ENCODE peak calls at places on chromosome 6, in six cellular contexts. M, J, X, Z, D and R are unnamed samples.

GRCh38 chr6:99185525-99185924 is 163.9 kb downstream of the FAXC start:
- DNase-seq in M (no peak), J (no peak), X (no peak), Z (no peak), D (no peak), R (no peak)

GRCh38 chr6:75223461-75223860 is 17.6 kb upstream of the COL12A1 start:
- DNase-seq in M (no peak), J (peak), X (no peak), Z (no peak), D (no peak), R (peak)

GRCh38 chr6:138371720-138372119 is 6.0 kb upstream of the SMIM28 start:
- DNase-seq in M (no peak), J (peak), X (no peak), Z (no peak), D (peak), R (peak)

GRCh38 chr6:16712931-16713484 is 48.3 kb downstream of the ATXN1 start:
- DNase-seq in M (no peak), J (peak), X (no peak), Z (no peak), D (peak), R (peak)

GRCh38 chr6:90478278-90478677 is 108.6 kb downstream of the MAP3K7 start:
- DNase-seq in M (no peak), J (no peak), X (no peak), Z (no peak), D (no peak), R (no peak)

GRCh38 chr6:41940759-41941279 is 789 bp downstream of the CCND3 start:
- DNase-seq in M (no peak), J (peak), X (peak), Z (no peak), D (peak), R (peak)

GRCh38 chr6:38266921-38267354 is 372.8 kb downstream of the BTBD9 start:
- DNase-seq in M (no peak), J (peak), X (no peak), Z (no peak), D (no peak), R (no peak)

GRCh38 chr6:88251261-88251660 is 85.1 kb upstream of the CNR1 start:
- DNase-seq in M (no peak), J (no peak), X (no peak), Z (no peak), D (no peak), R (no peak)

GRCh38 chr6:33861722-33862121 is 57.9 kb upstream of the MLN start:
- DNase-seq in M (no peak), J (no peak), X (no peak), Z (no peak), D (no peak), R (no peak)

GRCh38 chr6:42431877-42432276 is 19.8 kb downstream of the TRERF1 start:
- DNase-seq in M (no peak), J (no peak), X (no peak), Z (no peak), D (no peak), R (no peak)

GRCh38 chr6:134057478-134057877 is 5.1 kb upstream of the SLC2A12 start:
- DNase-seq in M (no peak), J (no peak), X (no peak), Z (no peak), D (no peak), R (no peak)

GRCh38 chr6:27605401-27606342 is 132.8 kb upstream of the ZNF184 start:
- DNase-seq in M (no peak), J (peak), X (no peak), Z (no peak), D (peak), R (peak)

GRCh38 chr6:73532288-73532687 is 11.5 kb upstream of the EEF1A1 start:
- DNase-seq in M (no peak), J (no peak), X (no peak), Z (no peak), D (no peak), R (no peak)

DNA sequence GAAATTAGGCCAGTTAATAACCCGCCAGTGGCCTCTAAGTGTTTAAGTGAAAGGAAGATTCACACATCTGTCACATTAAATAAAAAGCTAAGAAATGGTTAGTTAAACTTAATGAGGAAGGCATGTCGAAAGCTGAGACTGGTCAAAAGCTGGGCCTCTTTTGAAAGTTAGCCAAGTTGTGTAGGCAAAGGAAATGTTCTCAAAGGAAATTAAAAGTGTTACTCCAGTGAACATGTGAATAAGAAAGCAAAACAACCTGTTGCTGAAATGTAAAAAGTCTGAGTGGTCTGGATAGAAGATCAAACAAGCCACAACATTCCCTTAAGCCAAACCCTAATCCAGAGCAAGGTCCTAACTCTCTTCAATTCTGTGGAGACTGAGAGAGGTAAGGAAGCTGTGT is 10.9 kb upstream of the MTRF1L start:
- DNase-seq in M (no peak), J (peak), X (no peak), Z (no peak), D (no peak), R (no peak)
- TF ChIP-seq CTCF in M (no peak), J (no peak), X (no peak), Z (no peak), D (no peak), R (no peak)

DNA sequence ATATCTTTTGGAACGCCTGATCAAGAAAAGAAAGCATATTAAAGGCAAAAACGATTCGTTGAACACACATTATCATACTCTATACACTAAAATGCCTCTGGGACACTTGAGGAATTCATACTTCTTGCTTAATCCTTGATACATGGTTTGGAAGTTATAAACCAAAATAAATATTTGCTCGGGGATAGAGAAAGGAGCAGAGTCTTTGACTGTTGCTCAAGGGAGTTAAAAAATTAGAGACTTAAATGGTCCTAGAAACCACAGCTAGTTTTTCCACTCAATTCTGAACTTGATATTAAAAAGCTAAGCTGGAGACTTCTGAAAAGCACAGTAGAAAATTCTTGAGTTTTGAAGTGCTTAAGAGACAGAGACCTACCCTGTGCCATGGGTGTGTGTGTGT is 98.9 kb downstream of the BCKDHB start:
- DNase-seq in M (no peak), J (no peak), X (no peak), Z (no peak), D (no peak), R (no peak)
- H3K4me3 ChIP-seq in M (no peak), J (no peak), X (no peak), Z (no peak), D (no peak), R (no peak)

GRCh38 chr6:45377555-45378323 is at the start of gene SUPT3H:
- DNase-seq in M (peak), J (peak), X (peak), Z (peak), D (peak), R (peak)
- TF ChIP-seq CTCF in M (no peak), J (peak), X (no peak), Z (no peak), D (no peak), R (no peak)

GRCh38 chr6:154356690-154357089 is at the start of gene IPCEF1:
- DNase-seq in M (no peak), J (no peak), X (no peak), Z (no peak), D (no peak), R (no peak)
- H3K4me3 ChIP-seq in M (no peak), J (no peak), X (no peak), Z (no peak), D (no peak), R (no peak)

GRCh38 chr6:85482206-85483040 is 32.5 kb downstream of the NT5E start:
- DNase-seq in M (no peak), J (peak), X (no peak), Z (no peak), D (no peak), R (peak)

GRCh38 chr6:85472744-85473143 is 22.9 kb downstream of the NT5E start:
- DNase-seq in M (no peak), J (no peak), X (no peak), Z (no peak), D (no peak), R (peak)

GRCh38 chr6:85473748-85474147 is 23.9 kb downstream of the NT5E start:
- DNase-seq in M (no peak), J (no peak), X (no peak), Z (no peak), D (no peak), R (no peak)

GRCh38 chr6:85479221-85479620 is 29.3 kb downstream of the NT5E start:
- DNase-seq in M (no peak), J (peak), X (no peak), Z (no peak), D (no peak), R (no peak)

DNA sequence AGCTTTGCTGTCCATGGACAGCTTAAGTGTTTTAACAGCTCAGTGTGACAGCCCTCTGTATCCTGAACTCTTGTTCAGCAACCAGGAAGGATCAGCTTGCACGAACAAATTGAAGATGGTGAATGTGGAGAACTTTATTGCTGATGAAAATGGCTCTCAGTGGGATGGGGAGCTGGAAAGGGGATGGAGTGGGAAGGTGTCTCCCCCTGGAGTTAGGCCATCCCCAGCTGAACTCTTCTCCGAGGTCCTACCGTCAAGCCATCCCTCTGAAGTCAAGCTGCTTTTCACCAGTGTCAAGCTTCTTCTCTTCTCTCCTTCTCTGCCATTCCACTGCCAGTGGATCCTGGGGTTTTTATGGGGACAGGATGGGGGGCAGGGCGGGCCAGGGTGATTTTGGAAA is 26.6 kb downstream of the NT5E start:
- DNase-seq in M (no peak), J (no peak), X (no peak), Z (no peak), D (no peak), R (no peak)
- TF ChIP-seq CTCF in M (no peak), J (no peak), X (no peak), Z (no peak), D (no peak), R (no peak)

DNA sequence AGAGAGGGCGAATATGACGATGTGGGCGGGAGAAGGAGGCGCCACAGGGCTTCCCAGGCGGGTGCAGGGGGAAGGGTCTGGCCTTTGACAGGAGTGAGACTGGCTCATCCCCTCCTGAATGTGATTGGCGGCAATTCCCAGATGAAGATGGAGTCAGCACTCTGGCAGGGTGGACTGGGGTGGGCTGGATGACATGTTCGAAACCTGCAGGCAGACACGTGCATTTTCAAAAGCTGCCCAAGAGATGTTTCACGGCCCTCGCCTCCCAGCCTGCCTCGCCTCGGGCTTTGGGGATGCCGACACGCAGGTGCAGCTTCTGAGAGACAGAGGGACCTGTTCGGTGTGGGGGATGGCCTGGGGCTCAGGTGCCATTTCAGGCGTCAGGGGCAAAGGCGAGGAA is 66.8 kb upstream of the AFDN start:
- DNase-seq in M (no peak), J (no peak), X (no peak), Z (peak), D (no peak), R (no peak)
- H3K4me3 ChIP-seq in M (no peak), J (no peak), X (no peak), Z (no peak), D (no peak), R (no peak)

GRCh38 chr6:63389191-63389844 is 69.5 kb upstream of the LGSN start:
- DNase-seq in M (no peak), J (no peak), X (no peak), Z (no peak), D (no peak), R (no peak)

GRCh38 chr6:63395388-63395787 is 75.6 kb upstream of the LGSN start:
- DNase-seq in M (no peak), J (no peak), X (no peak), Z (no peak), D (no peak), R (no peak)

GRCh38 chr6:63392092-63392724 is 72.4 kb upstream of the LGSN start:
- DNase-seq in M (no peak), J (no peak), X (no peak), Z (no peak), D (no peak), R (no peak)

GRCh38 chr6:63391203-63391970 is 71.6 kb upstream of the LGSN start:
- DNase-seq in M (no peak), J (no peak), X (no peak), Z (no peak), D (no peak), R (no peak)

DNA sequence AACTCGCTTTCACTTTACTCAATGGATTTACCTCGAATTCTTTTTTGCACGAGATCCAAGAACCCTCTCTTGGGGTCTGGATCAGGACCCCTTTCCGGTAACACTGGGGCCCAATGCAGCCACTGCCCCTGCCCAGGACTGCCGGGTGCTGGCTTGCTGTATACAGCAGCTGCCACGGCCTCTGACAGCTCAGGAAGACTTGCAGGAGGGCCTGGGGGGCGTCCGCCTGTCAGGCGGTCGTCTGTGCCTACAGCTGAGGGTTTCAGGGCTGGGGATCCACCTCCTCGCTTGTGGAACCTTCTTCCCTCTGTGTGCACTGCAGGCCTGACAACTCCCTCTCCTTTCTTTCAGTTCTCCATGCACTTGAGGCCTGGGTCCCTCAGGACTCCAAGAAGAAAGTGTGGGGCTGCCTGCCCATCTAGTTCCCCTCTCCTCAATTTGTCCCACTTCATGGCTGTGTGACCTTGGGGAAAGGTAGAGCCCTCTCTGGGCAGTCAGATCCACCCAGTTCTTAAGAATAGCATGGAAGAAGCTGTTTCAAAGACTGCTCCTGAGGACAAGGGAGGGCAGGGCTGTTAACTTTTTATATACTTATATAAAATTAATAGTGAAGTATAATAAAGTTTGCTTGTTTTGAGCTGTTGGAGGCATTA is 75.0 kb upstream of the LGSN start:
- DNase-seq in M (no peak), J (no peak), X (no peak), Z (no peak), D (no peak), R (no peak)
- TF ChIP-seq CTCF in M (no peak), J (no peak), X (no peak), Z (no peak), D (no peak), R (no peak)

GRCh38 chr6:3755637-3756515 is 4.4 kb upstream of the PXDC1 start:
- DNase-seq in M (no peak), J (no peak), X (no peak), Z (peak), D (no peak), R (no peak)

GRCh38 chr6:3756516-3757010 is 5.0 kb upstream of the PXDC1 start:
- DNase-seq in M (no peak), J (no peak), X (no peak), Z (no peak), D (no peak), R (no peak)

GRCh38 chr6:3759656-3760245 is 8.2 kb upstream of the PXDC1 start:
- DNase-seq in M (no peak), J (peak), X (no peak), Z (peak), D (peak), R (peak)

GRCh38 chr6:3758842-3759144 is 7.3 kb upstream of the PXDC1 start:
- DNase-seq in M (no peak), J (no peak), X (no peak), Z (peak), D (no peak), R (no peak)

DNA sequence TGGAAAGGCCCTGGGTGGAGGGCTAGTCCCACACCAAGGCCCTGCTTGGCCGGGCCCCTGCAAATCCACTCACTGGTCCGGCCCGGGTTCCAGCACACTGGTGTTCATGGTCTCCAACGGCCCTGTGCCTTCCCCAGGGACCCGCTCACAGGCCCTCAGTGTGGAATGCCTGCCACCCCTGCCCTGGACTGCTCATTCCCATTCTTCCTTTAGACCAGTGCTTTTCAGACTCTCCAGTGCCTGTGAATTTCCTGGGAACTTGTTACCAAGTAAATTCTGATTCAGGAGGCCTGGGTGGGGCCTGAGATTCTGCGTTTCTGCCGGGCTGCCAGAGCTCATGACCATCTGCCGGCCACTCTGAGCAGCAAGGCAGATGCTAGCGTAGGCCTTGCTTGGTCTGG is 5.7 kb upstream of the PXDC1 start:
- DNase-seq in M (no peak), J (no peak), X (no peak), Z (peak), D (no peak), R (no peak)
- H3K4me3 ChIP-seq in M (no peak), J (no peak), X (no peak), Z (no peak), D (no peak), R (no peak)